ENCODE peak calls at places on chromosomes 4 and X, in eight cellular contexts. Z is AG09309; J is NCI-H2029; W is AG04450; C is CMK; Y is amniotic stem cell; K is activated gamma-delta T cell treated with anti-CD3 and anti-CD28 coated beads, Interleukin-2, amount 50 U/mL, for 16 hours; P is SK-N-DZ. E is an unnamed sample.
A peak's percentile ranks its signal among the peaks of the same experiment; 100 is the strongest.

GRCh38 chrX:150693782-150694574 is 782 bp downstream of the MTMR1 start:
- DNase-seq in Z (peak; percentile 56), J (peak; percentile 59), W (no peak), C (no peak), Y (peak; percentile 0), K (peak; percentile 52), P (peak; percentile 50), E (peak; percentile 86)

GRCh38 chr4:38089961-38090360 is 129.8 kb downstream of the PTTG2 start:
- DNase-seq in Z (no peak), J (no peak), W (no peak), C (no peak), Y (no peak), K (no peak), P (peak; percentile 70), E (no peak)

GRCh38 chrX:46628406-46629371 is 55.1 kb downstream of the CHST7 start:
- DNase-seq in Z (no peak), J (no peak), W (peak; percentile 21), C (no peak), Y (no peak), K (no peak), P (no peak), E (peak; percentile 76)

GRCh38 chrX:130159776-130160175 is 5.9 kb downstream of the AIFM1 start:
- DNase-seq in Z (no peak), J (no peak), W (no peak), C (no peak), Y (no peak), K (no peak), P (no peak), E (no peak)

GRCh38 chrX:100413231-100413630 is 3.2 kb upstream of the PCDH19 start:
- DNase-seq in Z (peak; percentile 13), J (peak; percentile 30), W (no peak), C (peak; percentile 8), Y (peak; percentile 30), K (no peak), P (peak; percentile 41), E (no peak)

GRCh38 chr4:186685744-186686143 is 37.9 kb downstream of the FAT1 start:
- DNase-seq in Z (peak; percentile 61), J (no peak), W (peak; percentile 59), C (no peak), Y (peak; percentile 26), K (no peak), P (no peak), E (no peak)

GRCh38 chr4:182885738-182886077 is 31.5 kb downstream of the DCTD start:
- DNase-seq in Z (no peak), J (no peak), W (no peak), C (no peak), Y (no peak), K (no peak), P (no peak), E (no peak)

GRCh38 chr4:120509719-120510118 is 412.8 kb downstream of the PRDM5 start:
- DNase-seq in Z (no peak), J (no peak), W (no peak), C (no peak), Y (no peak), K (no peak), P (no peak), E (no peak)

GRCh38 chrX:125895518-125895917 is 270.6 kb downstream of the DCAF12L2 start:
- DNase-seq in Z (no peak), J (no peak), W (no peak), C (no peak), Y (no peak), K (no peak), P (no peak), E (no peak)

GRCh38 chr4:2255501-2256155 is 6.3 kb downstream of the MXD4 start:
- DNase-seq in Z (no peak), J (no peak), W (no peak), C (no peak), Y (no peak), K (no peak), P (no peak), E (peak; percentile 45)

GRCh38 chr4:120723105-120723504 is 199.4 kb downstream of the PRDM5 start:
- DNase-seq in Z (no peak), J (no peak), W (no peak), C (no peak), Y (no peak), K (no peak), P (no peak), E (no peak)

GRCh38 chr4:168304744-168305459 is 13.7 kb downstream of the DDX60 start:
- DNase-seq in Z (peak; percentile 58), J (peak; percentile 69), W (no peak), C (no peak), Y (peak; percentile 5), K (no peak), P (no peak), E (no peak)

GRCh38 chr4:37847311-37847710 is 20.8 kb downstream of the PGM2 start:
- DNase-seq in Z (no peak), J (no peak), W (no peak), C (no peak), Y (no peak), K (no peak), P (no peak), E (no peak)

GRCh38 chr4:61740950-61741638 is 541.0 kb downstream of the ADGRL3 start:
- DNase-seq in Z (no peak), J (no peak), W (no peak), C (no peak), Y (no peak), K (no peak), P (no peak), E (no peak)

GRCh38 chr4:162921178-162921785 is 245.4 kb downstream of the NAF1 start:
- DNase-seq in Z (no peak), J (no peak), W (no peak), C (no peak), Y (no peak), K (no peak), P (peak; percentile 2), E (no peak)

GRCh38 chr4:17770845-17771244 is 10.6 kb downstream of the FAM184B start:
- DNase-seq in Z (no peak), J (no peak), W (no peak), C (no peak), Y (no peak), K (no peak), P (no peak), E (no peak)

GRCh38 chrX:84475101-84475500 is 27.2 kb downstream of the HDX start:
- DNase-seq in Z (no peak), J (no peak), W (no peak), C (no peak), Y (no peak), K (no peak), P (no peak), E (no peak)

GRCh38 chr4:2251795-2252529 is 9.9 kb downstream of the MXD4 start:
- DNase-seq in Z (no peak), J (no peak), W (no peak), C (no peak), Y (no peak), K (no peak), P (no peak), E (peak; percentile 57)

GRCh38 chr4:36322921-36323354 is 41.5 kb downstream of the DTHD1 start:
- DNase-seq in Z (no peak), J (no peak), W (no peak), C (no peak), Y (no peak), K (peak; percentile 16), P (no peak), E (no peak)

GRCh38 chrX:100207331-100208024 is 202.6 kb downstream of the PCDH19 start:
- DNase-seq in Z (no peak), J (no peak), W (no peak), C (no peak), Y (no peak), K (no peak), P (no peak), E (no peak)

GRCh38 chr4:158949094-158949493 is 153.8 kb upstream of the RAPGEF2 start:
- DNase-seq in Z (no peak), J (no peak), W (no peak), C (no peak), Y (no peak), K (no peak), P (no peak), E (no peak)

GRCh38 chrX:133676344-133677122 is 261.2 kb upstream of the GPC4 start:
- DNase-seq in Z (no peak), J (peak; percentile 81), W (no peak), C (no peak), Y (no peak), K (no peak), P (no peak), E (peak; percentile 51)

GRCh38 chrX:15645266-15645665 is 19.3 kb downstream of the CLTRN start:
- DNase-seq in Z (no peak), J (no peak), W (no peak), C (no peak), Y (no peak), K (no peak), P (no peak), E (no peak)

GRCh38 chr4:32569844-32570243 is 1849.7 kb downstream of the PCDH7 start:
- DNase-seq in Z (no peak), J (no peak), W (no peak), C (no peak), Y (no peak), K (no peak), P (no peak), E (no peak)

GRCh38 chr4:178553201-178553600 is 1111.0 kb upstream of the AGA start:
- DNase-seq in Z (no peak), J (no peak), W (no peak), C (no peak), Y (no peak), K (no peak), P (no peak), E (no peak)

GRCh38 chrX:46840946-46841740 is 4.3 kb downstream of the RP2 start:
- DNase-seq in Z (no peak), J (peak; percentile 1), W (no peak), C (no peak), Y (no peak), K (no peak), P (no peak), E (no peak)

GRCh38 chr4:46931981-46932380 is 22.9 kb upstream of the COX7B2 start:
- DNase-seq in Z (no peak), J (no peak), W (no peak), C (no peak), Y (peak; percentile 40), K (no peak), P (no peak), E (no peak)

GRCh38 chr4:61336488-61336887 is 136.4 kb downstream of the ADGRL3 start:
- DNase-seq in Z (no peak), J (peak; percentile 4), W (no peak), C (no peak), Y (no peak), K (no peak), P (no peak), E (no peak)

GRCh38 chr4:154560824-154561231 is 2.0 kb upstream of the FGB start:
- DNase-seq in Z (peak; percentile 17), J (no peak), W (no peak), C (no peak), Y (peak; percentile 9), K (no peak), P (no peak), E (no peak)

GRCh38 chrX:12319012-12319519 is 180.8 kb downstream of the FRMPD4 start:
- DNase-seq in Z (no peak), J (no peak), W (no peak), C (no peak), Y (no peak), K (no peak), P (no peak), E (no peak)

GRCh38 chrX:134452591-134452990 is 7.4 kb upstream of the HPRT1 start:
- DNase-seq in Z (no peak), J (no peak), W (no peak), C (no peak), Y (no peak), K (no peak), P (no peak), E (no peak)

GRCh38 chr4:91116861-91117260 is 989.7 kb downstream of the CCSER1 start:
- DNase-seq in Z (no peak), J (no peak), W (no peak), C (no peak), Y (no peak), K (no peak), P (no peak), E (no peak)

GRCh38 chr4:112251044-112251632 is 19.6 kb downstream of the AP1AR start:
- DNase-seq in Z (no peak), J (no peak), W (no peak), C (no peak), Y (no peak), K (no peak), P (no peak), E (no peak)

GRCh38 chr4:144179152-144179739 is 38.7 kb upstream of the GYPA start:
- DNase-seq in Z (no peak), J (no peak), W (no peak), C (no peak), Y (no peak), K (no peak), P (no peak), E (no peak)

E was measured in left lung.